ENCODE peak calls at places on chromosomes 6 and 20, in seven cellular contexts. One of them, this sample, is unnamed.

GRCh38 chr6:98976674-98977365 is 29.1 kb upstream of the FBXL4 start:
- DNase-seq in K562: no peak
- DNase-seq in HepG2: no peak
- DNase-seq in HCT116: no peak
- DNase-seq in GM12878: no peak
- DNase-seq in H1: no peak
- DNase-seq in SK-N-SH: no peak
- DNase-seq in this sample: no peak

GRCh38 chr20:15155848-15156401 is 818.5 kb upstream of the FLRT3 start:
- DNase-seq in H1: no peak
- DNase-seq in GM12878: no peak
- DNase-seq in HepG2: no peak
- DNase-seq in SK-N-SH: no peak
- DNase-seq in HCT116: no peak
- DNase-seq in K562: no peak
- DNase-seq in this sample: peak; percentile 68

GRCh38 chr20:58690351-58690750 is 2.2 kb upstream of the NPEPL1 start:
- DNase-seq in GM12878: no peak
- DNase-seq in SK-N-SH: no peak
- DNase-seq in HepG2: no peak
- DNase-seq in HCT116: no peak
- DNase-seq in H1: no peak
- DNase-seq in K562: no peak
- DNase-seq in this sample: no peak

GRCh38 chr20:3797592-3798404 is 1.7 kb downstream of the CDC25B start:
- DNase-seq in K562: peak; percentile 59
- DNase-seq in SK-N-SH: peak; percentile 11
- DNase-seq in HepG2: peak; percentile 85
- DNase-seq in H1: no peak
- DNase-seq in HCT116: no peak
- DNase-seq in GM12878: no peak
- DNase-seq in this sample: no peak

GRCh38 chr20:38187512-38187911 is 22.4 kb upstream of the TGM2 start:
- DNase-seq in H1: no peak
- DNase-seq in GM12878: no peak
- DNase-seq in SK-N-SH: no peak
- DNase-seq in HepG2: peak; percentile 72
- DNase-seq in HCT116: no peak
- DNase-seq in K562: no peak
- DNase-seq in this sample: no peak

GRCh38 chr6:142207265-142207877 is 60.3 kb downstream of the VTA1 start:
- DNase-seq in H1: peak; percentile 63
- DNase-seq in HepG2: peak; percentile 67
- DNase-seq in GM12878: no peak
- DNase-seq in K562: peak; percentile 51
- DNase-seq in SK-N-SH: peak; percentile 30
- DNase-seq in HCT116: peak; percentile 26
- DNase-seq in this sample: no peak

GRCh38 chr20:38651154-38651553 is 49.5 kb downstream of the ARHGAP40 start:
- DNase-seq in K562: no peak
- DNase-seq in GM12878: no peak
- DNase-seq in H1: no peak
- DNase-seq in SK-N-SH: no peak
- DNase-seq in HCT116: no peak
- DNase-seq in HepG2: no peak
- DNase-seq in this sample: no peak

GRCh38 chr20:2364014-2364413 is 16.7 kb upstream of the TGM6 start:
- DNase-seq in SK-N-SH: no peak
- DNase-seq in HepG2: no peak
- DNase-seq in HCT116: no peak
- DNase-seq in H1: no peak
- DNase-seq in GM12878: no peak
- DNase-seq in K562: no peak
- DNase-seq in this sample: no peak

GRCh38 chr20:309306-309840 is 12.0 kb downstream of the ZCCHC3 start:
- DNase-seq in HCT116: no peak
- DNase-seq in SK-N-SH: peak; percentile 34
- DNase-seq in H1: no peak
- DNase-seq in GM12878: no peak
- DNase-seq in HepG2: no peak
- DNase-seq in K562: no peak
- DNase-seq in this sample: no peak

GRCh38 chr6:148747145-148747492 is 289 bp downstream of the UST start:
- DNase-seq in K562: peak; percentile 16
- DNase-seq in H1: no peak
- DNase-seq in HCT116: no peak
- DNase-seq in SK-N-SH: peak; percentile 34
- DNase-seq in HepG2: no peak
- DNase-seq in GM12878: no peak
- DNase-seq in this sample: peak; percentile 56

GRCh38 chr6:33029297-33030184 is 20.1 kb upstream of the HLA-DOA start:
- DNase-seq in K562: no peak
- DNase-seq in SK-N-SH: no peak
- DNase-seq in HCT116: no peak
- DNase-seq in HepG2: no peak
- DNase-seq in H1: no peak
- DNase-seq in GM12878: peak; percentile 94
- DNase-seq in this sample: no peak

GRCh38 chr6:22921831-22922230 is 352.5 kb downstream of the HDGFL1 start:
- DNase-seq in HCT116: no peak
- DNase-seq in GM12878: no peak
- DNase-seq in HepG2: no peak
- DNase-seq in H1: no peak
- DNase-seq in K562: no peak
- DNase-seq in SK-N-SH: no peak
- DNase-seq in this sample: no peak

GRCh38 chr20:40584128-40584819 is 104.8 kb downstream of the MAFB start:
- DNase-seq in K562: no peak
- DNase-seq in SK-N-SH: no peak
- DNase-seq in HCT116: no peak
- DNase-seq in HepG2: no peak
- DNase-seq in GM12878: no peak
- DNase-seq in H1: no peak
- DNase-seq in this sample: no peak

GRCh38 chr6:5525209-5525608 is 263.9 kb downstream of the FARS2 start:
- DNase-seq in H1: no peak
- DNase-seq in HCT116: no peak
- DNase-seq in GM12878: no peak
- DNase-seq in HepG2: no peak
- DNase-seq in SK-N-SH: no peak
- DNase-seq in K562: no peak
- DNase-seq in this sample: no peak

GRCh38 chr6:170063431-170063830 is 227.4 kb downstream of the DLL1 start:
- DNase-seq in HepG2: no peak
- DNase-seq in K562: no peak
- DNase-seq in SK-N-SH: no peak
- DNase-seq in GM12878: no peak
- DNase-seq in H1: peak; percentile 36
- DNase-seq in HCT116: no peak
- DNase-seq in this sample: no peak

GRCh38 chr6:161434921-161435411 is 161.1 kb upstream of the AGPAT4 start:
- DNase-seq in H1: no peak
- DNase-seq in HCT116: no peak
- DNase-seq in HepG2: no peak
- DNase-seq in SK-N-SH: no peak
- DNase-seq in GM12878: no peak
- DNase-seq in K562: no peak
- DNase-seq in this sample: peak; percentile 22

GRCh38 chr6:135087403-135087802 is 32.8 kb upstream of the HBS1L start:
- DNase-seq in H1: no peak
- DNase-seq in SK-N-SH: no peak
- DNase-seq in HepG2: peak; percentile 27
- DNase-seq in HCT116: no peak
- DNase-seq in GM12878: no peak
- DNase-seq in K562: no peak
- DNase-seq in this sample: no peak

GRCh38 chr6:152572395-152573061 is 64.6 kb downstream of the SYNE1 start:
- DNase-seq in GM12878: no peak
- DNase-seq in HepG2: no peak
- DNase-seq in K562: no peak
- DNase-seq in SK-N-SH: no peak
- DNase-seq in H1: no peak
- DNase-seq in HCT116: no peak
- DNase-seq in this sample: peak; percentile 35

GRCh38 chr6:16989382-16989781 is 112.5 kb upstream of the STMND1 start:
- DNase-seq in SK-N-SH: no peak
- DNase-seq in K562: no peak
- DNase-seq in HCT116: no peak
- DNase-seq in H1: no peak
- DNase-seq in GM12878: no peak
- DNase-seq in HepG2: no peak
- DNase-seq in this sample: no peak

GRCh38 chr20:11890331-11891080 is 27.2 kb upstream of the BTBD3 start:
- DNase-seq in K562: peak; percentile 65
- DNase-seq in GM12878: peak; percentile 21
- DNase-seq in HepG2: peak; percentile 92
- DNase-seq in SK-N-SH: peak; percentile 96
- DNase-seq in H1: peak; percentile 92
- DNase-seq in HCT116: peak; percentile 78
- DNase-seq in this sample: peak; percentile 70

GRCh38 chr6:53994201-53994600 is 117.0 kb upstream of the MLIP start:
- DNase-seq in HCT116: no peak
- DNase-seq in K562: no peak
- DNase-seq in GM12878: no peak
- DNase-seq in HepG2: no peak
- DNase-seq in H1: no peak
- DNase-seq in SK-N-SH: no peak
- DNase-seq in this sample: no peak

GRCh38 chr6:12751694-12752304 is 35.2 kb downstream of the PHACTR1 start:
- DNase-seq in SK-N-SH: no peak
- DNase-seq in H1: peak; percentile 90
- DNase-seq in K562: peak; percentile 56
- DNase-seq in GM12878: no peak
- DNase-seq in HCT116: no peak
- DNase-seq in HepG2: peak; percentile 35
- DNase-seq in this sample: peak; percentile 88

GRCh38 chr20:38065764-38066375 is 32.3 kb downstream of the RPRD1B start:
- DNase-seq in K562: no peak
- DNase-seq in HCT116: no peak
- DNase-seq in GM12878: no peak
- DNase-seq in SK-N-SH: no peak
- DNase-seq in H1: no peak
- DNase-seq in HepG2: peak; percentile 41
- DNase-seq in this sample: peak; percentile 57

GRCh38 chr6:28940294-28940858 is 16.6 kb upstream of the TRIM27 start:
- DNase-seq in HepG2: peak; percentile 43
- DNase-seq in H1: peak; percentile 76
- DNase-seq in GM12878: peak; percentile 37
- DNase-seq in HCT116: no peak
- DNase-seq in SK-N-SH: peak; percentile 45
- DNase-seq in K562: peak; percentile 55
- DNase-seq in this sample: peak; percentile 88

GRCh38 chr6:148771212-148771601 is 24.4 kb downstream of the UST start:
- DNase-seq in HepG2: no peak
- DNase-seq in K562: no peak
- DNase-seq in H1: no peak
- DNase-seq in SK-N-SH: no peak
- DNase-seq in HCT116: no peak
- DNase-seq in GM12878: no peak
- DNase-seq in this sample: no peak

GRCh38 chr6:128064540-128064895 is 163.7 kb upstream of the THEMIS start:
- DNase-seq in HepG2: peak; percentile 76
- DNase-seq in GM12878: no peak
- DNase-seq in K562: no peak
- DNase-seq in HCT116: no peak
- DNase-seq in H1: no peak
- DNase-seq in SK-N-SH: no peak
- DNase-seq in this sample: no peak

GRCh38 chr6:151181701-151182367 is 57.9 kb upstream of the AKAP12 start:
- DNase-seq in H1: no peak
- DNase-seq in GM12878: no peak
- DNase-seq in HepG2: no peak
- DNase-seq in SK-N-SH: no peak
- DNase-seq in K562: no peak
- DNase-seq in HCT116: no peak
- DNase-seq in this sample: no peak

GRCh38 chr20:15578059-15578458 is 995.2 kb downstream of the KIF16B start:
- DNase-seq in GM12878: no peak
- DNase-seq in H1: no peak
- DNase-seq in K562: no peak
- DNase-seq in SK-N-SH: no peak
- DNase-seq in HCT116: no peak
- DNase-seq in HepG2: no peak
- DNase-seq in this sample: no peak

GRCh38 chr6:71250050-71250689 is 38.4 kb upstream of the OGFRL1 start:
- DNase-seq in SK-N-SH: no peak
- DNase-seq in K562: no peak
- DNase-seq in H1: no peak
- DNase-seq in GM12878: no peak
- DNase-seq in HepG2: no peak
- DNase-seq in HCT116: no peak
- DNase-seq in this sample: no peak
- TF ChIP-seq JUND in SK-N-SH: no peak
- TF ChIP-seq JUND in K562: no peak
- TF ChIP-seq JUND in H1: no peak
- TF ChIP-seq JUND in GM12878: no peak
- TF ChIP-seq JUND in HepG2: no peak
- TF ChIP-seq JUND in HCT116: no peak
- TF ChIP-seq JUND in this sample: no peak

GRCh38 chr20:19510626-19511025 is 247.4 kb upstream of the RIN2 start:
- DNase-seq in H1: no peak
- DNase-seq in K562: no peak
- DNase-seq in GM12878: no peak
- DNase-seq in SK-N-SH: no peak
- DNase-seq in HepG2: no peak
- DNase-seq in HCT116: no peak
- DNase-seq in this sample: no peak
- TF ChIP-seq JUND in H1: no peak
- TF ChIP-seq JUND in K562: no peak
- TF ChIP-seq JUND in GM12878: no peak
- TF ChIP-seq JUND in SK-N-SH: no peak
- TF ChIP-seq JUND in HepG2: no peak
- TF ChIP-seq JUND in HCT116: no peak
- TF ChIP-seq JUND in this sample: no peak

GRCh38 chr6:52195886-52196285 is 9.7 kb downstream of the IL17A start:
- DNase-seq in H1: no peak
- DNase-seq in HCT116: no peak
- DNase-seq in K562: no peak
- DNase-seq in GM12878: no peak
- DNase-seq in HepG2: no peak
- DNase-seq in SK-N-SH: no peak
- DNase-seq in this sample: no peak
- TF ChIP-seq JUND in H1: no peak
- TF ChIP-seq JUND in HCT116: no peak
- TF ChIP-seq JUND in K562: no peak
- TF ChIP-seq JUND in GM12878: no peak
- TF ChIP-seq JUND in HepG2: no peak
- TF ChIP-seq JUND in SK-N-SH: no peak
- TF ChIP-seq JUND in this sample: no peak

GRCh38 chr20:59767656-59768055 is 163.3 kb downstream of the PHACTR3 start:
- DNase-seq in H1: no peak
- DNase-seq in GM12878: no peak
- DNase-seq in HepG2: no peak
- DNase-seq in HCT116: no peak
- DNase-seq in K562: no peak
- DNase-seq in SK-N-SH: no peak
- DNase-seq in this sample: no peak

GRCh38 chr20:59765599-59766177 is 161.3 kb downstream of the PHACTR3 start:
- DNase-seq in H1: no peak
- DNase-seq in HCT116: no peak
- DNase-seq in HepG2: no peak
- DNase-seq in K562: peak; percentile 66
- DNase-seq in SK-N-SH: no peak
- DNase-seq in GM12878: no peak
- DNase-seq in this sample: no peak

GRCh38 chr20:59764037-59764436 is 159.7 kb downstream of the PHACTR3 start:
- DNase-seq in H1: no peak
- DNase-seq in SK-N-SH: no peak
- DNase-seq in GM12878: no peak
- DNase-seq in HCT116: no peak
- DNase-seq in HepG2: no peak
- DNase-seq in K562: no peak
- DNase-seq in this sample: no peak
- TF ChIP-seq JUND in H1: no peak
- TF ChIP-seq JUND in SK-N-SH: no peak
- TF ChIP-seq JUND in GM12878: no peak
- TF ChIP-seq JUND in HCT116: no peak
- TF ChIP-seq JUND in HepG2: no peak
- TF ChIP-seq JUND in K562: no peak
- TF ChIP-seq JUND in this sample: no peak

This sample was measured in T47D.